ENCODE peak calls at places on chromosome 13, in six cellular contexts. N is CD8-positive, alpha-beta T cell; P is tibial artery; T is ovary; A is suprapubic skin; S is stomach. W is an unnamed sample. For H3K4me1, the result is how much of the 10 kb centered on the place peaks cover.

GRCh38 chr13:110616103-110617101 is 1.1 kb downstream of the NAXD start:
- DNase-seq in N (peak), P (peak), T (peak), A (no peak), S (peak), W (no peak)

GRCh38 chr13:20360041-20360491 is 127.9 kb upstream of the GJB6 start:
- DNase-seq in N (no peak), P (no peak), T (no peak), A (no peak), S (no peak), W (no peak)

GRCh38 chr13:77779461-77780272 is 82.2 kb downstream of the SLAIN1 start:
- DNase-seq in N (no peak), P (no peak), T (no peak), A (no peak), S (peak), W (peak)

GRCh38 chr13:111855786-111856185 is 211.2 kb upstream of the SOX1 start:
- DNase-seq in N (no peak), P (no peak), T (no peak), A (no peak), S (no peak), W (no peak)

GRCh38 chr13:43388282-43389034 is 365.1 kb downstream of the DNAJC15 start:
- DNase-seq in N (no peak), P (no peak), T (no peak), A (no peak), S (peak), W (no peak)

GRCh38 chr13:38684714-38685113 is 2.2 kb upstream of the FREM2 start:
- DNase-seq in N (no peak), P (no peak), T (no peak), A (no peak), S (no peak), W (no peak)

GRCh38 chr13:33109319-33109718 is 93.1 kb downstream of the KL start:
- DNase-seq in N (no peak), P (no peak), T (no peak), A (no peak), S (no peak), W (no peak)

GRCh38 chr13:30832845-30833332 is 73.2 kb upstream of the MEDAG start:
- DNase-seq in N (no peak), P (no peak), T (peak), A (no peak), S (peak), W (peak)

GRCh38 chr13:23598371-23598770 is 28.2 kb downstream of the TNFRSF19 start:
- DNase-seq in N (no peak), P (no peak), T (no peak), A (no peak), S (no peak), W (no peak)

GRCh38 chr13:93603043-93603442 is 376.4 kb downstream of the GPC6 start:
- DNase-seq in N (no peak), P (no peak), T (no peak), A (no peak), S (no peak), W (no peak)

GRCh38 chr13:26198116-26198515 is 24.0 kb downstream of the RNF6 start:
- DNase-seq in N (no peak), P (no peak), T (no peak), A (no peak), S (no peak), W (no peak)

GRCh38 chr13:34000955-34001354 is 183.0 kb downstream of the RFC3 start:
- DNase-seq in N (no peak), P (no peak), T (no peak), A (no peak), S (no peak), W (no peak)

GRCh38 chr13:31476266-31476665 is 263.1 kb upstream of the RXFP2 start:
- DNase-seq in N (no peak), P (no peak), T (no peak), A (no peak), S (no peak), W (no peak)

GRCh38 chr13:76783798-76784197 is 102.4 kb downstream of the KCTD12 start:
- DNase-seq in N (no peak), P (no peak), T (no peak), A (no peak), S (no peak), W (no peak)

GRCh38 chr13:94054159-94054558 is 425.3 kb downstream of the DCT start:
- DNase-seq in N (no peak), P (no peak), T (no peak), A (no peak), S (no peak), W (no peak)

GRCh38 chr13:27379694-27380596 is 44.5 kb upstream of the GTF3A start:
- DNase-seq in N (peak), P (peak), T (peak), A (no peak), S (peak), W (peak)

GRCh38 chr13:25727250-25727649 is 324.6 kb downstream of the SHISA2 start:
- DNase-seq in N (no peak), P (no peak), T (no peak), A (no peak), S (peak), W (no peak)

GRCh38 chr13:46817081-46817480 is 20.1 kb upstream of the ESD start:
- DNase-seq in N (no peak), P (no peak), T (no peak), A (no peak), S (no peak), W (no peak)

GRCh38 chr13:63463782-63464610 is 2048.3 kb upstream of the PCDH20 start:
- DNase-seq in N (no peak), P (no peak), T (no peak), A (no peak), S (no peak), W (no peak)

GRCh38 chr13:105774739-105775460 is 760.6 kb downstream of the EFNB2 start:
- DNase-seq in N (no peak), P (no peak), T (no peak), A (no peak), S (no peak), W (no peak)

DNA sequence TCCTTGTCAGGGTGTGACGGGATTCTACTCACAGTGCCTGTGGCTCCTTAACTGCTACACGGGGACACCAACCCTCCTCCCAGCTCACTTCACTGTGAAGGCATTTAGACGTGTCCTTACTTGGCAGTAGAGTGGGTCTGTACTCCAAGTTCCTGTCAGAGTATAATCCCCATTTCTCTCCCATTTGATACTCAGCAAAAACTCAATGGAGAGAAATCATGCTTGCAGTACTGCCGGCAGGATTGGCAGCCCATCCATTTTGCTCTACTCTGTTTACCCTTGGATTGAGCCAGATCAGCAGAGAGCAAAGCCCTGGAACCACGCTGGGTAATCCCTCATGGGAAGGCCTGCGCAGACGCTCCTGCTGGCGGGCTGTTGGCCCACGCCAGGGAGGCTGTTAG is 28.9 kb downstream of the ARL11 start:
- DNase-seq in N (no peak), P (no peak), T (no peak), A (no peak), S (no peak), W (no peak)
- H3K27ac ChIP-seq in N (no peak), P (no peak), T (no peak), A (no peak), S (no peak), W (no peak)

GRCh38 chr13:51922771-51923480 is 61.2 kb downstream of the CCDC70 start:
- DNase-seq in N (no peak), P (no peak), T (no peak), A (peak), S (no peak), W (no peak)
- TF ChIP-seq CTCF in N (no peak), P (no peak), T (no peak), A (no peak), S (no peak), W (no peak)

GRCh38 chr13:50611117-50611781 is 232.2 kb downstream of the DLEU7 start:
- DNase-seq in N (no peak), P (no peak), T (no peak), A (no peak), S (no peak), W (no peak)

GRCh38 chr13:50610238-50610637 is 233.3 kb downstream of the DLEU7 start:
- DNase-seq in N (no peak), P (no peak), T (no peak), A (no peak), S (no peak), W (no peak)

GRCh38 chr13:50609016-50609415 is 234.5 kb downstream of the DLEU7 start:
- DNase-seq in N (no peak), P (no peak), T (no peak), A (no peak), S (no peak), W (no peak)

GRCh38 chr13:50612717-50613116 is 230.8 kb downstream of the DLEU7 start:
- DNase-seq in N (no peak), P (no peak), T (no peak), A (no peak), S (no peak), W (no peak)

GRCh38 chr13:50608357-50608756 is 235.1 kb downstream of the DLEU7 start:
- DNase-seq in N (no peak), P (no peak), T (no peak), A (no peak), S (no peak), W (no peak)
- H3K4me1 ChIP-seq in N (under half), P (under half), T (under half), A (under half), S (under half), W (under half)

GRCh38 chr13:49110122-49110831 is 109.9 kb upstream of the MLNR start:
- DNase-seq in N (peak), P (peak), T (peak), A (peak), S (peak), W (peak)

GRCh38 chr13:49112782-49113525 is 107.2 kb upstream of the MLNR start:
- DNase-seq in N (no peak), P (no peak), T (no peak), A (no peak), S (no peak), W (no peak)

GRCh38 chr13:49108204-49108603 is 111.9 kb upstream of the MLNR start:
- DNase-seq in N (no peak), P (no peak), T (no peak), A (no peak), S (no peak), W (no peak)

GRCh38 chr13:49116873-49117272 is 103.3 kb upstream of the MLNR start:
- DNase-seq in N (no peak), P (no peak), T (no peak), A (no peak), S (no peak), W (no peak)

GRCh38 chr13:49113526-49114286 is 106.4 kb upstream of the MLNR start:
- DNase-seq in N (no peak), P (no peak), T (no peak), A (no peak), S (no peak), W (no peak)
- H3K27ac ChIP-seq in N (no peak), P (no peak), T (no peak), A (no peak), S (peak), W (no peak)

GRCh38 chr13:85798999-85799646 is at the start of gene SLITRK6:
- DNase-seq in N (no peak), P (no peak), T (no peak), A (no peak), S (no peak), W (no peak)
- TF ChIP-seq CTCF in N (no peak), P (no peak), T (no peak), A (no peak), S (no peak), W (no peak)

GRCh38 chr13:98451676-98452105 is 125.2 kb downstream of the STK24 start:
- DNase-seq in N (no peak), P (peak), T (peak), A (no peak), S (no peak), W (peak)

GRCh38 chr13:98454389-98454881 is 122.5 kb downstream of the STK24 start:
- DNase-seq in N (no peak), P (peak), T (peak), A (no peak), S (no peak), W (no peak)

GRCh38 chr13:98450495-98451167 is 126.3 kb downstream of the STK24 start:
- DNase-seq in N (peak), P (peak), T (no peak), A (no peak), S (no peak), W (no peak)

GRCh38 chr13:98452851-98453250 is 124.1 kb downstream of the STK24 start:
- DNase-seq in N (no peak), P (no peak), T (no peak), A (no peak), S (no peak), W (no peak)

DNA sequence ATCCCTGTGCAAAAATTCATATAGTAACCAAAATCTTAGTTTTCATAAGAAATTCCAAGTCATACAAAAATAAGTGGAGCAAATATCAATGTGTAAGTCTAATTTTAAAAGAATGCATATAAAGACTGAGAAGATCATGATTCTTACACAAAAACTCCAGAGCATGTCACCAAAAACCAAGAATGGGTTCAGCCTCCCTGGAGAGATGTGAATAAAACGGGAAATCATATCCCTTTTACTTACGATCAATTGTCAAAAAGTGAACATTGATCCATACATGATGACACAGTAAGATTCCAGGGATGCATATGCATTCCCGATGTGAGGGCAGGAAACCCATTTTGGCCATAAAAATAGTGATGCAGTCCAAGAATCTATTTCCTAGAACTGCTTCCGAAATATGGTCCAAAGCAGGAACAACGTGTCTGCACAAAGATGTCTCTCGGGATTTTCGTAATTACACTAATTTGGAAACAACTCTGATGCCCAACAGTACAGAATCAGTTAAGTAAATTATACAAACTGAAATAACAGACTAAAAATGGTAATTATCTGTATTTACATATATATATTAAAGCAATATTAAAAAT is 123.6 kb downstream of the STK24 start:
- DNase-seq in N (no peak), P (no peak), T (no peak), A (no peak), S (no peak), W (no peak)
- H3K4me1 ChIP-seq in N (under half), P (half or more), T (under half), A (under half), S (under half), W (under half)

W was measured in upper lobe of left lung.